ENCODE peak calls at places on chromosomes 1 and 21, in five cellular contexts. G is testis, M is body of pancreas, E is breast epithelium, R is GM12891. U is an unnamed sample.
A peak's percentile ranks its signal among the peaks of the same experiment; 100 is the strongest.

GRCh38 chr1:145918992-145919939 is 749 bp upstream of the PEX11B start:
- DNase-seq in G (peak; percentile 76), M (peak; percentile 88), E (peak; percentile 86), R (no peak), U (peak; percentile 81)

GRCh38 chr1:7441442-7441841 is 329.7 kb upstream of the VAMP3 start:
- DNase-seq in G (peak; percentile 19), M (peak; percentile 40), E (no peak), R (no peak), U (no peak)

GRCh38 chr1:200923607-200924006 is 28.9 kb downstream of the INAVA start:
- DNase-seq in G (no peak), M (no peak), E (no peak), R (no peak), U (no peak)

GRCh38 chr1:21845646-21846641 is 33.9 kb downstream of the LDLRAD2 start:
- DNase-seq in G (no peak), M (no peak), E (no peak), R (no peak), U (peak; percentile 74)

GRCh38 chr1:212545941-212546638 is 62.5 kb upstream of the ATF3 start:
- DNase-seq in G (no peak), M (peak; percentile 6), E (no peak), R (no peak), U (peak; percentile 38)

GRCh38 chr1:68217060-68217554 is 15.2 kb downstream of the WLS start:
- DNase-seq in G (no peak), M (no peak), E (no peak), R (no peak), U (no peak)

GRCh38 chr21:42636535-42636914 is 16.9 kb upstream of the PDE9A start:
- DNase-seq in G (no peak), M (no peak), E (no peak), R (no peak), U (no peak)

GRCh38 chr21:31974454-31974985 is 101.7 kb downstream of the HUNK start:
- DNase-seq in G (no peak), M (no peak), E (no peak), R (no peak), U (no peak)

GRCh38 chr1:21836010-21836409 is 23.9 kb downstream of the LDLRAD2 start:
- DNase-seq in G (no peak), M (no peak), E (no peak), R (no peak), U (no peak)

GRCh38 chr1:93411000-93411399 is 36.9 kb upstream of the FNBP1L start:
- DNase-seq in G (no peak), M (no peak), E (no peak), R (no peak), U (no peak)

GRCh38 chr1:183807549-183808168 is 2.7 kb downstream of the RGL1 start:
- DNase-seq in G (no peak), M (peak; percentile 13), E (no peak), R (no peak), U (no peak)

GRCh38 chr1:165533254-165533653 is 10.5 kb upstream of the LRRC52 start:
- DNase-seq in G (no peak), M (no peak), E (no peak), R (no peak), U (no peak)

GRCh38 chr21:33026878-33027400 is 1.2 kb downstream of the OLIG2 start:
- DNase-seq in G (no peak), M (no peak), E (no peak), R (no peak), U (no peak)

GRCh38 chr1:227544677-227545076 is 18.7 kb upstream of the ZNF678 start:
- DNase-seq in G (no peak), M (no peak), E (no peak), R (no peak), U (no peak)

GRCh38 chr1:179706339-179706941 is 36.7 kb upstream of the FAM163A start:
- DNase-seq in G (peak; percentile 52), M (peak; percentile 55), E (no peak), R (peak; percentile 28), U (peak; percentile 9)

GRCh38 chr1:31509124-31510072 is 66.9 kb upstream of the TINAGL1 start:
- DNase-seq in G (no peak), M (no peak), E (no peak), R (no peak), U (no peak)

GRCh38 chr1:1677718-1678580 is 14.6 kb downstream of the SLC35E2B start:
- DNase-seq in G (no peak), M (no peak), E (no peak), R (peak; percentile 77), U (no peak)

GRCh38 chr1:90474731-90475130 is 242.4 kb downstream of the BARHL2 start:
- DNase-seq in G (no peak), M (no peak), E (no peak), R (no peak), U (no peak)

GRCh38 chr1:245197911-245198379 is 43.2 kb downstream of the KIF26B start:
- DNase-seq in G (no peak), M (no peak), E (no peak), R (no peak), U (no peak)

GRCh38 chr1:171263915-171264314 is 15.6 kb downstream of the FMO1 start:
- DNase-seq in G (no peak), M (no peak), E (no peak), R (no peak), U (no peak)

GRCh38 chr1:84737572-84737971 is 47.3 kb upstream of the SSX2IP start:
- DNase-seq in G (no peak), M (no peak), E (no peak), R (no peak), U (no peak)

GRCh38 chr1:108830119-108831008 is 26.5 kb downstream of the AKNAD1 start:
- DNase-seq in G (no peak), M (peak; percentile 31), E (peak; percentile 76), R (no peak), U (peak; percentile 64)
- TF ChIP-seq POLR2A in G (no peak), M (no peak), E (no peak), R (no peak), U (peak; percentile 27)

GRCh38 chr1:20321573-20321972 is 30.9 kb downstream of the VWA5B1 start:
- DNase-seq in G (peak; percentile 66), M (no peak), E (no peak), R (no peak), U (no peak)
- TF ChIP-seq POLR2A in G (no peak), M (no peak), E (no peak), R (no peak), U (no peak)

GRCh38 chr1:207868769-207869721 is 41.9 kb downstream of the CD34 start:
- DNase-seq in G (peak; percentile 83), M (peak; percentile 85), E (peak; percentile 73), R (peak; percentile 79), U (peak; percentile 70)
- TF ChIP-seq POLR2A in G (no peak), M (peak; percentile 32), E (no peak), R (no peak), U (peak; percentile 75)

GRCh38 chr1:92169606-92170005 is 48.1 kb upstream of the C1orf146 start:
- DNase-seq in G (no peak), M (no peak), E (no peak), R (no peak), U (no peak)
- TF ChIP-seq POLR2A in G (no peak), M (no peak), E (no peak), R (no peak), U (no peak)

GRCh38 chr1:48206371-48206770 is 16.1 kb upstream of the SLC5A9 start:
- DNase-seq in G (no peak), M (no peak), E (no peak), R (no peak), U (no peak)
- TF ChIP-seq POLR2A in G (no peak), M (no peak), E (no peak), R (no peak), U (no peak)

GRCh38 chr1:151990856-151991198 is 2.8 kb downstream of the S100A10 start:
- DNase-seq in G (peak; percentile 72), M (peak; percentile 55), E (peak; percentile 64), R (no peak), U (no peak)

GRCh38 chr1:151990058-151990855 is 3.4 kb downstream of the S100A10 start:
- DNase-seq in G (no peak), M (no peak), E (no peak), R (no peak), U (no peak)

GRCh38 chr1:151992345-151993083 is 1.1 kb downstream of the S100A10 start:
- DNase-seq in G (peak; percentile 90), M (peak; percentile 87), E (peak; percentile 78), R (no peak), U (peak; percentile 51)

GRCh38 chr1:151993084-151993733 is 450 bp downstream of the S100A10 start:
- DNase-seq in G (peak; percentile 32), M (peak; percentile 23), E (no peak), R (peak; percentile 17), U (no peak)

DNA sequence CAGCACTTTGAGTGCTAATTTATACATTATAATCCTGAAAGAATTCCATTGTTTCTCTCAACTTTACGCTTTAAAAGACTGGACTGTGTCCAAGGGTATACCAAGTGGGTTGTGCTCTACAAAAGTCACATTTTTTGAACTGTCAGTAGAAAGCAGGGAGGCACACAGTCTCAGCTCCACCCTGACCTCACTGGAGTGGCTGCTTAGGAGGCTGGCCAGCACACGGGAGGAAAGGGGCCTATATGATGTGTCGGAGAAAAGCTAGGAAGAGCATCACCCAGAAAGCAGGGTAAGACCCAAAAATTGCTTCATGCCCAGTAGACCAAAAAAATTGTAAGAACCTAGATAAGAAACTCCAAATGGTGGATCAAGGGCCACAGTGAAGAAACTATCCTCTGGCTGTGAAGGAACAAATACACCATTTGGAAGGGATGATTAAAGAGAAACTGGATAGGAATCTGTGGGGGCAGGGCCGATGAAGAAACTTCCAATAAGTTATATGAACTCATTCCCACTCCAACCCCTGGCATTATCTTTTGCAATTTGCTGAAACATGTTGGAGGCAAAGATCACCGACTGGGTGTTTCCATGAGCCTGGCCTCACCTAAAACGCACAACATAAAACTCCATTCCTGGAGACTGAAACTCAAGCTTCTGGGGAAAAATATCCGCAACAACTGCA is 1.9 kb downstream of the S100A10 start:
- DNase-seq in G (no peak), M (no peak), E (no peak), R (no peak), U (no peak)
- TF ChIP-seq POLR2A in G (no peak), M (no peak), E (no peak), R (no peak), U (no peak)

DNA sequence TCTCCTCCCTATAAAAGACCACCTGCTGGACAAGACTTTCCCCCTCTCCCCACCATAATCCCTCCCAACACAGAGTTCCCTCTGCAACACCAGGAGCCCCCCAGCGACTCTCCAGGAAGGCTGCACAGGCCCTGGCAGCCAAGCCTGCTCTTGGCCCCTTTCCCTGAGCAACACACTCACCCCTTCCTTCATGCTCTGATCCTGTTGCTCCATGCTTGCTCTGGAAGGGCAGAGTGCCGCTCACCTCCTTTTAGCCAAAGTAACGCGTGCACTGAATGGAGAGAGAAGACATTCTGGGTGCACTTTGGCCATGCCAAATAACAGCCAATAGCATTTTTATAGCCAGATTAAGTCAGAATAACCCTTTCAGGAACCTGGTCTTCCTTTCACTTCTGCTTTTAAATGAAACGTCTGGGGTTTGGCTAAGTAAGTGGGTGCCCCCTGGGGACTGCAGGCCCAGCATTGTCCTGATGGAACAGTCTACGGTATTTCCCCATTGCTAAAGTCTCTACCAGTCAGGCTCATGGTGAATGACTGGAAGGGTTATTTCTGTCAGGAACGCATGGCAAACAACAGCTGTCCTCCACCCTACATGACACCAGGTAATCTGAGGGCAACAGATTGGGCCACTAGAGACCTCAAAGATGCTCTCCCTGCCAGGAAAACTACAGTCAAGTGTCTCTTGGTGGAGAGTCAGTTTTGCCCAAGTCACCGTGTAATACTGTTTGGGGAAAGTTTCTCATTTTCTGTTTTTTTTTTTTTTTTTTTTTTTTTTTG is at the start of gene SLC2A5:
- DNase-seq in G (no peak), M (no peak), E (no peak), R (peak; percentile 66), U (peak; percentile 92)
- TF ChIP-seq POLR2A in G (no peak), M (no peak), E (no peak), R (peak; percentile 92), U (peak; percentile 63)